ENCODE peak calls at places on chromosomes 7 and 10, in seven cellular contexts. V is trophoblast cell, T is H1, M is IMR-90, C is mesendoderm, S is H9, L is mesenchymal stem cell. W is an unnamed sample. For H3K79me1, the result is how much of the 10 kb centered on the place peaks cover.

GRCh38 chr7:30838008-30838407 is 66.8 kb downstream of the MINDY4 start:
- DNase-seq in S (peak), L (no peak), V (no peak), M (no peak), T (no peak), C (no peak), W (no peak)

GRCh38 chr7:75658369-75658768 is 80.4 kb downstream of the HIP1 start:
- DNase-seq in S (no peak), T (no peak), C (no peak), M (no peak), L (no peak), V (no peak), W (no peak)

GRCh38 chr7:87220734-87221215 is 1.2 kb upstream of the TMEM243 start:
- DNase-seq in S (no peak), L (peak), C (peak), V (peak), T (no peak), M (no peak), W (no peak)

GRCh38 chr7:21939136-21939857 is 6.4 kb downstream of the CDCA7L start:
- DNase-seq in M (no peak), C (no peak), L (no peak), S (no peak), T (no peak), V (no peak), W (no peak)

GRCh38 chr10:7610651-7611389 is 55.9 kb downstream of the ITIH5 start:
- DNase-seq in C (peak), L (peak), M (peak), S (no peak), T (no peak), V (peak), W (no peak)

GRCh38 chr10:4242561-4243035 is 457.6 kb upstream of the KLF6 start:
- DNase-seq in L (peak), T (no peak), S (no peak), C (peak), M (peak), V (peak), W (no peak)

GRCh38 chr7:24440851-24441250 is 132.4 kb upstream of the PALS2 start:
- DNase-seq in L (no peak), S (no peak), M (no peak), V (no peak), C (no peak), T (no peak), W (no peak)

GRCh38 chr10:69847883-69848282 is 46.2 kb downstream of the COL13A1 start:
- DNase-seq in V (no peak), M (peak), T (no peak), C (peak), L (peak), S (no peak), W (no peak)

GRCh38 chr7:143910473-143911248 is 8.7 kb upstream of the TCAF1 start:
- DNase-seq in M (peak), V (no peak), S (no peak), L (peak), T (no peak), C (no peak), W (no peak)

GRCh38 chr7:147579148-147579547 is 1011.4 kb upstream of the C7orf33 start:
- DNase-seq in S (no peak), V (no peak), L (no peak), C (no peak), T (no peak), M (no peak), W (no peak)

DNA sequence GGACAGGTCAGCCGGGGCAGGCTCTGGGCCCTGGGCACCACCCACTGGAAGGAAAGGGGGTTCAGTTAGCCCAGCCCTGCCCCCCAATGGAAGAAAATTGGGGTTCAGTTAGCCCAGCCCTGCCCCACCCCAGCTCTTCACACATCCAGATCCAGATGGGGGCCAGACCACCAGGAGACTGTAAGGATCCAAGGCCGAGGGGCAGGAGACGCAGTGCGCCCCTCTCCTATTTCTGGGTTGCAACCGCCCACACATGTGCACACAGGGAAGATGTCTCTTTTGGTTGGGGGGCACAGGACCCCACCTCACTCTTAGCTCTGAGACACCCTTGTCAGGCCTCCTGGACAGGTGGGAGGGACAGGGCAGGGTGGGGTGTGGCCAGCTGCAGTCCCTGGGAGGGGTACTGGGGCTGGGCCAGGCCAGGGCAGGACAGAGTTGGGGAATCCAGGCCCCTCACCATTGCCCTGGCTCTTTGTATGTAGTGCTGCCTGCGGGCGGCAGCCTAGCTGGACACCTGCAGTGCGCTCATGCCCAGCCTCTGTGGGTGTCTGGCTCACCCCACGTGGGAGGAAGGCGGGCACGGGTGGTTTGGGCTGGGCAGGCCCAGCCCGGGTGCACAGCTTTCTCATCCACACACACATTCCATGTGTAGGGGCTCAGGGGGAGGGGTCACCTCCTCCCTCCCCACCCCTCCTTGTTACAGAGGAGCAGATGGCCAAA is 141.2 kb downstream of the LHPP start:
- DNase-seq in C (no peak), V (no peak), T (no peak), S (no peak), M (no peak), L (no peak), W (no peak)
- H3K27ac ChIP-seq in C (no peak), V (no peak), T (no peak), S (no peak), M (no peak), L (no peak), W (no peak)

GRCh38 chr7:155956977-155957376 is 144.7 kb upstream of the SHH start:
- DNase-seq in L (no peak), V (no peak), S (no peak), M (no peak), T (no peak), C (no peak), W (no peak)

GRCh38 chr7:155953781-155954549 is 141.7 kb upstream of the SHH start:
- DNase-seq in S (no peak), T (no peak), M (no peak), L (no peak), V (no peak), C (peak), W (no peak)

GRCh38 chr7:155955367-155955635 is 143.0 kb upstream of the SHH start:
- DNase-seq in T (no peak), M (no peak), S (no peak), L (no peak), C (no peak), V (no peak), W (no peak)

GRCh38 chr7:155953501-155953778 is 141.2 kb upstream of the SHH start:
- DNase-seq in V (no peak), C (no peak), S (no peak), M (no peak), T (no peak), L (no peak), W (no peak)

DNA sequence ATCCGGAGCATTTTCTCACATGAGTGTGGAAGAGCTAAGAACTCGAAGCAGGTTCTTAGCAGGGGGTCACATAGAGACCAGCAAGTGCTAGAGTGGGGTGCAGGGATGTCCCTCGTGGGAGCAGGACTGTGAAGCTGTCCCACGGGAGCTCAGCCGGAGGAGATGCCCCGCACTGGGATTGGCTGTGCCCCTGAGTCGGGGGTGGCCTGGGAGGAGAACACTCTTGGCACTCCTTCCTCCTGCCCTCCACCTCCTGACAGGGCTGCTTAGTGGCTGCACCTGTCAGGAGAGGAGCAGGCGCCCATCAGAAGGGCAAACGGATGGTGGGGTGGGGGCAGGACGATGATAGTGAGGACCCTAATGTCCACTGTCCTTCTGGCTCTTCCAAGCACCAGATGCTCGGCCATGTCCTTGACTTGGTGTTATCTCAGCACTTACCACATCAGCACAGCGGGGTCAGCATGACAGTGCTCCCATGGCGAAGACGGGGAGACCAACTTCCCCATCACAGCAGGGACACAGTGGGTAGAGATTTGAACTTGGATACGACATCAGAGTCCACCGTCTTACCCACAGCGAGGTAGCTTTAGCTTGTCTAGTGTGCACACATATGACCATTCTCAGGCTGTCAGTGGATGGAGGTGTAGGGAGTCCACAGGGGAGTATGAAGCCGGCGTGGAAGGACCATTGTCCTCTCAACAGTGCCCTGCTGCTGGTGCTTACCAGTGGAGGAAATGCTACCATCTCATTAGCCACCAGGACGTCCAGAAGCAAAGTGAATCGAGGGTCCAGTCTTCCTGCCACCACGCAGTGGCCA is 142.5 kb upstream of the SHH start:
- DNase-seq in L (no peak), T (no peak), M (no peak), S (no peak), V (no peak), C (no peak), W (no peak)
- H3K79me1 ChIP-seq in L (under half), T (under half), M (under half), S (under half), V (under half), C (under half), W (under half)

GRCh38 chr7:51324206-51324884 is 7.7 kb upstream of the COBL start:
- DNase-seq in T (peak), L (no peak), C (no peak), M (no peak), V (peak), S (no peak), W (no peak)
- H3K27ac ChIP-seq in T (no peak), L (no peak), C (no peak), M (no peak), V (no peak), S (no peak), W (no peak)

GRCh38 chr10:124589491-124590006 is 127.9 kb downstream of the LHPP start:
- DNase-seq in S (no peak), L (no peak), M (no peak), T (no peak), V (no peak), C (no peak), W (no peak)

GRCh38 chr10:124588736-124589451 is 127.3 kb downstream of the LHPP start:
- DNase-seq in T (no peak), S (no peak), M (peak), V (no peak), L (peak), C (no peak), W (no peak)

GRCh38 chr10:124592101-124592500 is 130.5 kb downstream of the LHPP start:
- DNase-seq in V (no peak), C (no peak), L (no peak), S (no peak), M (no peak), T (no peak), W (no peak)

GRCh38 chr10:124591123-124591495 is 129.5 kb downstream of the LHPP start:
- DNase-seq in T (no peak), M (no peak), S (no peak), L (no peak), C (no peak), V (no peak), W (no peak)

DNA sequence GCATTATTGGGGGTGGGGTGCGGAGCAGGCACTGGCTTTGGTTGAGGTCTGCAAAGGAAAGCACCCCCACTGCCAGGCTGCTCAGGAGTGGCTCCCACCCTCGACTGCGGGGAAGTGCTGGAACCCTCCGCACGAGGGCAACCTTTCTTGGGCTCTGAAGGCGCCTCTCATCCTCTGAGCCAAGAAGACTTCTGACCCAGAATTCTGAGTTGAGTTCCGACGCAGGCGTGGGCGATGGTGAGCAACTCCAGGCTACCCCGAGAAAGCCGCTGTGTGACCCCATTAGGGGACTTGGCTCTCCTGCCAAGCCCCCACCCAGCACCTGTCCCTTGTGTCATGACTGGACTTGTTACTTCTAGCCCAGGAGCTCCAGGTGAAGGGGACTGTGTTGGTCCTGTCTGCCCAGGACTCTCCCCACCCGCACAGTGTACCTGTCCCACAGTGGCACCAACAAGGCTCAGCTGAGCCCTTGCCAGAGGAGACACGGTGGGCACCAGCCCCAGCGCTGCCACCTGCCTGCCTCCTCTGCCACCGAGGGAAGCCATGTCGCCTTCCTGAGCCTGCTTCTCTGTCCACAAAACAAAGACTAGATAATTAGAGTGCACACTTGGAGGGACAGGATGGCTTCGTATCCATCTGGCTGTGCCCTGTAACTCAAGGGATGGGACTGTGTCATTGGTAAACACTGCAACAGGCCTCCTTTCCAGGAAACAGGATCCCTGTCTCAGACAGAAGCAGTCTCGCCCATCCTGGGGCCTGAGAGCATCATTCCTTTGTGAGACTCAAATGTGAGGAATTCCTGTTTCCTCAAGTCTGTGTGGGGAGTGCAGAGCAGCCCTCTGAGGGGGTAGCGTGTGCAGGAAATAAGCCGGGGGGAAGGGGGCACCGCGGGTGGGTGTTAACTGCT is 128.8 kb downstream of the LHPP start:
- DNase-seq in T (no peak), C (no peak), L (no peak), V (no peak), M (no peak), S (no peak), W (no peak)
- H3K79me1 ChIP-seq in T (under half), C (under half), L (under half), V (under half), M (under half), S (under half), W (under half)

DNA sequence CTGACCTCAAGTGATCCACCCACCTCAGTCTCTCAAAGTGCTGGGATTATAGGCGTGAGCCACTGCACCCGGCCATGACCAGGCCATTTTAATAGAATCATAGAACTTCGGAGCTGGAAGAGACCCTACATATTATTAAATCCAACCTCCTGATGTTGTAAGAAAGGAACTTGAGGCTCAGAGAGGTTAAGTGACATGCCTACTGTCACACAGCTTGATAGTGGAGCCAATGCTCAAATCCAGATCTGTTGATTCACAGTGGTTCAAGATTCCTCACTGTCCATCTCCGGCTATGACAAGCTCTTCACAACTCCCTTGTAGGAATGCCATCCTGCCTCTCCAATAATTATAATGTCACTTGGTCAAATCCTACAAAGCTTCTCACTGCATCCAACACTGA is 65.3 kb downstream of the MYOF start:
- DNase-seq in S (no peak), M (no peak), C (no peak), T (no peak), V (no peak), L (no peak), W (no peak)
- H3K27ac ChIP-seq in S (no peak), M (no peak), C (no peak), T (no peak), V (no peak), L (no peak), W (no peak)

GRCh38 chr10:84204610-84205009 is 10.3 kb downstream of the CDHR1 start:
- DNase-seq in T (no peak), L (no peak), V (no peak), S (no peak), C (no peak), M (no peak), W (no peak)
- H3K79me1 ChIP-seq in T (under half), L (under half), V (under half), S (under half), C (under half), M (under half), W (under half)

W was measured in neuronal stem cell.